ENCODE peak calls at places on chromosomes 6 and 20, in ten cellular contexts. F is stomach, S is uterus, X is heart left ventricle, J is gastrocnemius medialis, V is A549, E is vagina, B is transverse colon, K is upper lobe of left lung, U is H1. Z is an unnamed sample.

GRCh38 chr20:53738039-53738944 is 144.7 kb upstream of the ZNF217 start:
- DNase-seq in F (peak; percentile 85), S (peak; percentile 64), X (peak; percentile 55), J (peak; percentile 68), V (peak; percentile 67), E (no peak), B (peak; percentile 47), K (no peak), U (no peak), Z (peak; percentile 94)

GRCh38 chr6:72933216-72933615 is 292.1 kb downstream of the KHDC1L start:
- DNase-seq in F (no peak), S (no peak), X (no peak), J (no peak), V (no peak), E (no peak), B (no peak), K (no peak), U (no peak), Z (no peak)

GRCh38 chr20:34334654-34335407 is 28.2 kb upstream of the ITCH start:
- DNase-seq in F (no peak), S (no peak), X (no peak), J (no peak), V (no peak), E (no peak), B (no peak), K (no peak), U (no peak), Z (no peak)

GRCh38 chr6:116887884-116888283 is 10.8 kb downstream of the RFX6 start:
- DNase-seq in F (no peak), S (no peak), X (no peak), J (no peak), V (no peak), E (no peak), B (no peak), K (no peak), U (no peak), Z (no peak)

GRCh38 chr20:10495173-10495572 is 60.1 kb downstream of the SLX4IP start:
- DNase-seq in F (no peak), S (no peak), X (no peak), J (no peak), V (no peak), E (no peak), B (no peak), K (no peak), U (no peak), Z (no peak)

GRCh38 chr6:88633782-88634181 is 329.6 kb downstream of the RNGTT start:
- DNase-seq in F (no peak), S (no peak), X (no peak), J (no peak), V (no peak), E (no peak), B (no peak), K (no peak), U (no peak), Z (no peak)

GRCh38 chr20:19913927-19914614 is 103.1 kb upstream of the NAA20 start:
- DNase-seq in F (no peak), S (no peak), X (no peak), J (no peak), V (no peak), E (no peak), B (no peak), K (no peak), U (no peak), Z (no peak)

GRCh38 chr6:79842382-79843040 is 104.8 kb downstream of the ELOVL4 start:
- DNase-seq in F (no peak), S (no peak), X (no peak), J (no peak), V (no peak), E (no peak), B (no peak), K (no peak), U (no peak), Z (no peak)

GRCh38 chr20:35467339-35468224 is 12.2 kb downstream of the CEP250 start:
- DNase-seq in F (no peak), S (peak; percentile 72), X (no peak), J (peak; percentile 5), V (no peak), E (no peak), B (no peak), K (no peak), U (no peak), Z (no peak)

GRCh38 chr6:43040542-43041257 is 13.0 kb downstream of the CUL7 start:
- DNase-seq in F (no peak), S (no peak), X (no peak), J (no peak), V (no peak), E (no peak), B (no peak), K (no peak), U (no peak), Z (no peak)

GRCh38 chr6:43036712-43037111 is 15.3 kb downstream of the RRP36 start:
- DNase-seq in F (no peak), S (no peak), X (no peak), J (no peak), V (no peak), E (no peak), B (no peak), K (no peak), U (no peak), Z (no peak)

GRCh38 chr6:43037706-43038105 is 15.9 kb downstream of the CUL7 start:
- DNase-seq in F (no peak), S (no peak), X (no peak), J (no peak), V (no peak), E (no peak), B (no peak), K (no peak), U (no peak), Z (no peak)

GRCh38 chr6:43037197-43037596 is 15.8 kb downstream of the RRP36 start:
- DNase-seq in F (no peak), S (no peak), X (no peak), J (no peak), V (no peak), E (no peak), B (no peak), K (no peak), U (no peak), Z (no peak)

GRCh38 chr6:43038727-43039126 is 14.9 kb downstream of the CUL7 start:
- DNase-seq in F (no peak), S (no peak), X (no peak), J (no peak), V (no peak), E (no peak), B (no peak), K (no peak), U (no peak), Z (no peak)
- TF ChIP-seq POLR2A in F (no peak), S (no peak), X (no peak), J (no peak), V (no peak), E (no peak), B (no peak), K (no peak), U (no peak), Z (no peak)

DNA sequence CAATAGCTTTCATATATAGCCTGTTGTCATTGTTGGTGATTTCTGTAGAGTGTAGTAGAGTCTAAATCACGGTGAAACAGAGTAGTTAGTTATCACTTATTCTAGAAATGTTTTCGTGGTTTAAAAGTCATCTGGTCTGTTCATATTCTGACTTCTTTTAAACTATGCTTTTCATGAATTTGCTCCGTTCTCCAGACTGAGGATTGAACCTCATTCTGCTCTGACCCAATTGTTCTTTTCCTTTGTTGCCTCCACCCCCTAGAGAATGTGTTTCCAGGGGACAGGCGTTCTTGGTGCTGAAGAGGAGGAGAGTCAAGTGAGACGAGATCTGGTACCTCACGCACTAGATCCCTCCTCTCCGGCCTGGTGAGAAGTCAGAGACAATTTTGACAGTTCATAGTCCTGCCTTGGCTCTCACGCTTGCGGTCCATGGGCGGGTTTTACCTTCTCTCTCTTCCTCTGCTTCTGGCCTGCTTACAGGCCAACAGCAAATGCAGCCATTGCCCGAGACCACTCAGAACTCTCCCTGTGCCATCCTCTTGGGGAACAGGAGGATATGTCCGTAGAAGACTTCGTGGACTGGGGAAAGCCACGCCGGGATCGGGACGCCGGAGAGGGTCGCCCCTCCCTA is 609 bp upstream of the ZNF292 start:
- DNase-seq in F (no peak), S (no peak), X (no peak), J (peak; percentile 48), V (peak; percentile 34), E (no peak), B (no peak), K (no peak), U (no peak), Z (no peak)
- H3K9me3 ChIP-seq in F (no peaks in the 10 kb centered on the region), S (no peaks in the 10 kb centered on the region), X (no peaks in the 10 kb centered on the region), J (no peaks in the 10 kb centered on the region), V (no peaks in the 10 kb centered on the region), E (no peaks in the 10 kb centered on the region), B (no peaks in the 10 kb centered on the region), K (no peaks in the 10 kb centered on the region), U (no peaks in the 10 kb centered on the region), Z (no peaks in the 10 kb centered on the region)

GRCh38 chr20:63652192-63652980 is 838 bp downstream of the STMN3 start:
- DNase-seq in F (no peak), S (peak; percentile 45), X (peak; percentile 46), J (no peak), V (no peak), E (no peak), B (no peak), K (peak; percentile 90), U (peak; percentile 82), Z (no peak)
- TF ChIP-seq CTCF in F (no peak), S (no peak), X (no peak), J (no peak), V (no peak), E (no peak), B (no peak), K (no peak), U (no peak), Z (no peak)

GRCh38 chr6:8906699-8907098 is 471.4 kb upstream of the SLC35B3 start:
- DNase-seq in F (no peak), S (no peak), X (no peak), J (no peak), V (no peak), E (no peak), B (no peak), K (no peak), U (no peak), Z (no peak)

GRCh38 chr6:8904754-8905153 is 469.4 kb upstream of the SLC35B3 start:
- DNase-seq in F (no peak), S (no peak), X (no peak), J (no peak), V (peak; percentile 3), E (no peak), B (no peak), K (no peak), U (peak; percentile 53), Z (no peak)

GRCh38 chr6:8908638-8909037 is 473.3 kb upstream of the SLC35B3 start:
- DNase-seq in F (no peak), S (no peak), X (no peak), J (no peak), V (no peak), E (no peak), B (no peak), K (no peak), U (no peak), Z (no peak)

DNA sequence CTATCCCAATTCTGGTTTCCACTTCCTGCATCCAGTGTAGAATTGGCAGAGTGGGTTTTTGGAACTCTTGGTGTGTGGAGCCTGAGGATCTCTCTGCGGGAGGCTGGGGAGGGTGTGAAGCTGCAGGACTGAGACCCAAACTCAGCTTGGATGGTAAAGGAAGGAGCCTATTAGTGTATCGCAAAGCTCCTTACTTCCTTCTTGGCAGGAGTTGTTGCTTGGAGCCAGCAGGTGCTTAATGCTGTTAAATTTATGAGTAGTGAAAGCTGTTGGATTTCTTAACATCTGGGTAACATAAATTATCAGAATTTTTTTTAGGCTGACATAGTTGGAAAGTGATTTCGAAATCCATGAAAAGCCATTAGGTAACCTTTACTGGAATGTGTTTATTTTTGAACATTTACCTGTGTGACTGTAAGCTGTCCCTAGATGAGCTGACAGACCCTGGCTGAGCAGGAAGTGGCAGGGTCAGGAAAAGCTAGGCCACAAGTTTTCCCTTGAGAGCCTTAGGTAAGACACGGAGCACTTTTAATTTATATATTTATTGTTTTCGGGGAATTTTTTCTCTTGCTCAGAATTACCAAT is 470.4 kb upstream of the SLC35B3 start:
- DNase-seq in F (no peak), S (no peak), X (no peak), J (no peak), V (no peak), E (no peak), B (no peak), K (no peak), U (no peak), Z (no peak)
- TF ChIP-seq POLR2A in F (no peak), S (no peak), X (no peak), J (no peak), V (no peak), E (no peak), B (no peak), K (no peak), U (no peak), Z (no peak)